ENCODE peak calls at places on chromosomes 12 and 14, in six cellular contexts. One of them, this sample, is unnamed.

GRCh38 chr12:5201554-5202243 is 158.0 kb downstream of the KCNA5 start:
- DNase-seq in WTC11: peak
- DNase-seq in Ammon's horn: no peak
- DNase-seq in stimulated activated CD4-positive, alpha-beta T cell treated with anti-CD3 and anti-CD28 coated beads, TNF-alpha, amount 100 ng/mL, for 24 hours: no peak
- DNase-seq in LoVo: no peak
- DNase-seq in upper lobe of right lung: no peak
- DNase-seq in this sample: no peak

GRCh38 chr12:95418142-95418541 is 55.8 kb upstream of the METAP2 start:
- DNase-seq in WTC11: no peak
- DNase-seq in Ammon's horn: no peak
- DNase-seq in stimulated activated CD4-positive, alpha-beta T cell treated with anti-CD3 and anti-CD28 coated beads, TNF-alpha, amount 100 ng/mL, for 24 hours: no peak
- DNase-seq in LoVo: no peak
- DNase-seq in upper lobe of right lung: no peak
- DNase-seq in this sample: no peak

GRCh38 chr14:37721976-37722659 is 126.7 kb downstream of the TTC6 start:
- DNase-seq in WTC11: no peak
- DNase-seq in Ammon's horn: no peak
- DNase-seq in stimulated activated CD4-positive, alpha-beta T cell treated with anti-CD3 and anti-CD28 coated beads, TNF-alpha, amount 100 ng/mL, for 24 hours: no peak
- DNase-seq in LoVo: no peak
- DNase-seq in upper lobe of right lung: no peak
- DNase-seq in this sample: no peak

GRCh38 chr12:126772171-126772864 is 1494.7 kb upstream of the TMEM132C start:
- DNase-seq in WTC11: no peak
- DNase-seq in Ammon's horn: no peak
- DNase-seq in stimulated activated CD4-positive, alpha-beta T cell treated with anti-CD3 and anti-CD28 coated beads, TNF-alpha, amount 100 ng/mL, for 24 hours: peak
- DNase-seq in LoVo: peak
- DNase-seq in upper lobe of right lung: no peak
- DNase-seq in this sample: no peak

GRCh38 chr12:124392271-124392990 is 97.5 kb downstream of the RFLNA start:
- DNase-seq in WTC11: peak
- DNase-seq in Ammon's horn: peak
- DNase-seq in stimulated activated CD4-positive, alpha-beta T cell treated with anti-CD3 and anti-CD28 coated beads, TNF-alpha, amount 100 ng/mL, for 24 hours: no peak
- DNase-seq in LoVo: no peak
- DNase-seq in upper lobe of right lung: no peak
- DNase-seq in this sample: no peak

GRCh38 chr14:22268875-22269274 is 320.1 kb downstream of the DAD1 start:
- DNase-seq in WTC11: no peak
- DNase-seq in Ammon's horn: no peak
- DNase-seq in stimulated activated CD4-positive, alpha-beta T cell treated with anti-CD3 and anti-CD28 coated beads, TNF-alpha, amount 100 ng/mL, for 24 hours: no peak
- DNase-seq in LoVo: peak
- DNase-seq in upper lobe of right lung: no peak
- DNase-seq in this sample: no peak

GRCh38 chr14:69353168-69353567 is 44.9 kb downstream of the ERH start:
- DNase-seq in WTC11: no peak
- DNase-seq in Ammon's horn: no peak
- DNase-seq in stimulated activated CD4-positive, alpha-beta T cell treated with anti-CD3 and anti-CD28 coated beads, TNF-alpha, amount 100 ng/mL, for 24 hours: no peak
- DNase-seq in LoVo: no peak
- DNase-seq in upper lobe of right lung: no peak
- DNase-seq in this sample: no peak

GRCh38 chr14:61347771-61348443 is 26.5 kb downstream of the PRKCH start:
- DNase-seq in WTC11: no peak
- DNase-seq in Ammon's horn: peak
- DNase-seq in stimulated activated CD4-positive, alpha-beta T cell treated with anti-CD3 and anti-CD28 coated beads, TNF-alpha, amount 100 ng/mL, for 24 hours: no peak
- DNase-seq in LoVo: no peak
- DNase-seq in upper lobe of right lung: no peak
- DNase-seq in this sample: no peak

GRCh38 chr14:24258119-24258518 is 4.9 kb downstream of the TGM1 start:
- DNase-seq in WTC11: no peak
- DNase-seq in Ammon's horn: no peak
- DNase-seq in stimulated activated CD4-positive, alpha-beta T cell treated with anti-CD3 and anti-CD28 coated beads, TNF-alpha, amount 100 ng/mL, for 24 hours: no peak
- DNase-seq in LoVo: no peak
- DNase-seq in upper lobe of right lung: no peak
- DNase-seq in this sample: no peak

GRCh38 chr12:119005085-119005484 is 23.7 kb downstream of the SRRM4 start:
- DNase-seq in WTC11: no peak
- DNase-seq in Ammon's horn: no peak
- DNase-seq in stimulated activated CD4-positive, alpha-beta T cell treated with anti-CD3 and anti-CD28 coated beads, TNF-alpha, amount 100 ng/mL, for 24 hours: no peak
- DNase-seq in LoVo: no peak
- DNase-seq in upper lobe of right lung: no peak
- DNase-seq in this sample: no peak

GRCh38 chr14:85634205-85634604 is 104.3 kb downstream of the FLRT2 start:
- DNase-seq in WTC11: no peak
- DNase-seq in Ammon's horn: no peak
- DNase-seq in stimulated activated CD4-positive, alpha-beta T cell treated with anti-CD3 and anti-CD28 coated beads, TNF-alpha, amount 100 ng/mL, for 24 hours: no peak
- DNase-seq in LoVo: no peak
- DNase-seq in upper lobe of right lung: no peak
- DNase-seq in this sample: no peak

GRCh38 chr14:78902010-78902623 is 731.9 kb downstream of the NRXN3 start:
- DNase-seq in WTC11: peak
- DNase-seq in Ammon's horn: peak
- DNase-seq in stimulated activated CD4-positive, alpha-beta T cell treated with anti-CD3 and anti-CD28 coated beads, TNF-alpha, amount 100 ng/mL, for 24 hours: no peak
- DNase-seq in LoVo: no peak
- DNase-seq in upper lobe of right lung: no peak
- DNase-seq in this sample: no peak

GRCh38 chr12:92041742-92042141 is 103.9 kb downstream of the BTG1 start:
- DNase-seq in WTC11: no peak
- DNase-seq in Ammon's horn: no peak
- DNase-seq in stimulated activated CD4-positive, alpha-beta T cell treated with anti-CD3 and anti-CD28 coated beads, TNF-alpha, amount 100 ng/mL, for 24 hours: no peak
- DNase-seq in LoVo: peak
- DNase-seq in upper lobe of right lung: no peak
- DNase-seq in this sample: no peak

GRCh38 chr12:15435597-15435996 is 113.3 kb downstream of the PTPRO start:
- DNase-seq in WTC11: no peak
- DNase-seq in Ammon's horn: no peak
- DNase-seq in stimulated activated CD4-positive, alpha-beta T cell treated with anti-CD3 and anti-CD28 coated beads, TNF-alpha, amount 100 ng/mL, for 24 hours: no peak
- DNase-seq in LoVo: no peak
- DNase-seq in upper lobe of right lung: no peak
- DNase-seq in this sample: no peak

GRCh38 chr14:79254069-79254775 is 957.1 kb downstream of the DIO2 start:
- DNase-seq in WTC11: no peak
- DNase-seq in Ammon's horn: no peak
- DNase-seq in stimulated activated CD4-positive, alpha-beta T cell treated with anti-CD3 and anti-CD28 coated beads, TNF-alpha, amount 100 ng/mL, for 24 hours: no peak
- DNase-seq in LoVo: no peak
- DNase-seq in upper lobe of right lung: no peak
- DNase-seq in this sample: no peak

GRCh38 chr12:121060149-121061001 is 21.3 kb upstream of the OASL start:
- DNase-seq in WTC11: peak
- DNase-seq in Ammon's horn: peak
- DNase-seq in stimulated activated CD4-positive, alpha-beta T cell treated with anti-CD3 and anti-CD28 coated beads, TNF-alpha, amount 100 ng/mL, for 24 hours: no peak
- DNase-seq in LoVo: peak
- DNase-seq in upper lobe of right lung: no peak
- DNase-seq in this sample: no peak

GRCh38 chr14:104579507-104579906 is at the start of gene C14orf180:
- DNase-seq in WTC11: no peak
- DNase-seq in Ammon's horn: no peak
- DNase-seq in stimulated activated CD4-positive, alpha-beta T cell treated with anti-CD3 and anti-CD28 coated beads, TNF-alpha, amount 100 ng/mL, for 24 hours: no peak
- DNase-seq in LoVo: no peak
- DNase-seq in upper lobe of right lung: no peak
- DNase-seq in this sample: peak

GRCh38 chr12:108508243-108508642 is 6.8 kb upstream of the FICD start:
- DNase-seq in WTC11: no peak
- DNase-seq in Ammon's horn: no peak
- DNase-seq in stimulated activated CD4-positive, alpha-beta T cell treated with anti-CD3 and anti-CD28 coated beads, TNF-alpha, amount 100 ng/mL, for 24 hours: no peak
- DNase-seq in LoVo: no peak
- DNase-seq in upper lobe of right lung: no peak
- DNase-seq in this sample: no peak

GRCh38 chr12:52146822-52147366 is 44.9 kb downstream of the KRT80 start:
- DNase-seq in WTC11: no peak
- DNase-seq in Ammon's horn: no peak
- DNase-seq in stimulated activated CD4-positive, alpha-beta T cell treated with anti-CD3 and anti-CD28 coated beads, TNF-alpha, amount 100 ng/mL, for 24 hours: no peak
- DNase-seq in LoVo: no peak
- DNase-seq in upper lobe of right lung: no peak
- DNase-seq in this sample: no peak

GRCh38 chr14:88352299-88353097 is 29.4 kb upstream of the KCNK10 start:
- DNase-seq in WTC11: no peak
- DNase-seq in Ammon's horn: peak
- DNase-seq in stimulated activated CD4-positive, alpha-beta T cell treated with anti-CD3 and anti-CD28 coated beads, TNF-alpha, amount 100 ng/mL, for 24 hours: no peak
- DNase-seq in LoVo: no peak
- DNase-seq in upper lobe of right lung: no peak
- DNase-seq in this sample: no peak

GRCh38 chr14:90569201-90569600 is 172.4 kb downstream of the CALM1 start:
- DNase-seq in WTC11: no peak
- DNase-seq in Ammon's horn: no peak
- DNase-seq in stimulated activated CD4-positive, alpha-beta T cell treated with anti-CD3 and anti-CD28 coated beads, TNF-alpha, amount 100 ng/mL, for 24 hours: no peak
- DNase-seq in LoVo: no peak
- DNase-seq in upper lobe of right lung: no peak
- DNase-seq in this sample: no peak

GRCh38 chr14:92945959-92946846 is 23.3 kb downstream of the CHGA start:
- DNase-seq in WTC11: no peak
- DNase-seq in Ammon's horn: no peak
- DNase-seq in stimulated activated CD4-positive, alpha-beta T cell treated with anti-CD3 and anti-CD28 coated beads, TNF-alpha, amount 100 ng/mL, for 24 hours: no peak
- DNase-seq in LoVo: peak
- DNase-seq in upper lobe of right lung: peak
- DNase-seq in this sample: peak

GRCh38 chr12:51926718-51927117 is 19.4 kb downstream of the ACVRL1 start:
- DNase-seq in WTC11: peak
- DNase-seq in Ammon's horn: no peak
- DNase-seq in stimulated activated CD4-positive, alpha-beta T cell treated with anti-CD3 and anti-CD28 coated beads, TNF-alpha, amount 100 ng/mL, for 24 hours: no peak
- DNase-seq in LoVo: peak
- DNase-seq in upper lobe of right lung: no peak
- DNase-seq in this sample: no peak

GRCh38 chr12:125092872-125093680 is 27.8 kb downstream of the AACS start:
- DNase-seq in WTC11: no peak
- DNase-seq in Ammon's horn: peak
- DNase-seq in stimulated activated CD4-positive, alpha-beta T cell treated with anti-CD3 and anti-CD28 coated beads, TNF-alpha, amount 100 ng/mL, for 24 hours: no peak
- DNase-seq in LoVo: no peak
- DNase-seq in upper lobe of right lung: no peak
- DNase-seq in this sample: no peak

This sample was measured in Right ventricle myocardium inferior.